ENCODE peak calls at places on chromosomes 5 and 9, in five cellular contexts. D is spleen, C is breast epithelium, F is stomach, Z is upper lobe of left lung. U is an unnamed sample.
A peak's percentile ranks its signal among the peaks of the same experiment; 100 is the strongest.

GRCh38 chr5:125316386-125316785 is 569.9 kb upstream of the ZNF608 start:
- DNase-seq in C (no peak), D (no peak), F (no peak), Z (no peak), U (no peak)

GRCh38 chr5:179668404-179668803 is 12.4 kb downstream of the CBY3 start:
- DNase-seq in Z (peak; percentile 56), C (no peak), D (no peak), F (peak; percentile 38), U (no peak)

GRCh38 chr5:54990751-54991349 is 5.5 kb upstream of the ESM1 start:
- DNase-seq in Z (no peak), F (no peak), D (no peak), C (no peak), U (no peak)

GRCh38 chr9:129752915-129753724 is at the start of gene PTGES:
- DNase-seq in D (peak; percentile 80), Z (peak; percentile 72), C (peak; percentile 60), F (peak; percentile 69), U (peak; percentile 89)

GRCh38 chr9:92059045-92059444 is 56.2 kb downstream of the SPTLC1 start:
- DNase-seq in D (no peak), Z (no peak), C (no peak), F (no peak), U (no peak)

GRCh38 chr9:137722481-137722880 is 103.7 kb downstream of the EHMT1 start:
- DNase-seq in D (no peak), Z (no peak), F (no peak), C (no peak), U (no peak)

GRCh38 chr9:136151214-136151804 is 32.6 kb upstream of the TMEM250 start:
- DNase-seq in F (no peak), Z (no peak), D (no peak), C (no peak), U (no peak)

GRCh38 chr9:127773245-127773644 is 5.2 kb downstream of the SH2D3C start:
- DNase-seq in F (no peak), D (no peak), Z (no peak), C (no peak), U (no peak)

GRCh38 chr5:139746691-139747582 is 48.7 kb upstream of the PSD2 start:
- DNase-seq in C (no peak), D (peak; percentile 93), F (peak; percentile 33), Z (no peak), U (no peak)

GRCh38 chr9:132927704-132928103 is 16.7 kb downstream of the TSC1 start:
- DNase-seq in C (no peak), Z (no peak), F (no peak), D (no peak), U (no peak)

GRCh38 chr5:856531-857425 is 6.0 kb upstream of the ZDHHC11 start:
- DNase-seq in Z (no peak), C (no peak), F (no peak), D (peak; percentile 56), U (no peak)

GRCh38 chr5:34959323-34959722 is 30.0 kb downstream of the DNAJC21 start:
- DNase-seq in C (no peak), D (no peak), Z (no peak), F (no peak), U (no peak)

GRCh38 chr5:68450245-68450852 is 234.8 kb downstream of the PIK3R1 start:
- DNase-seq in F (no peak), D (no peak), C (no peak), Z (no peak), U (no peak)

GRCh38 chr5:90793183-90793582 is 234.6 kb downstream of the ADGRV1 start:
- DNase-seq in C (no peak), D (no peak), F (no peak), Z (no peak), U (no peak)

GRCh38 chr9:1997646-1998045 is 17.5 kb upstream of the SMARCA2 start:
- DNase-seq in Z (no peak), D (no peak), F (no peak), C (no peak), U (no peak)

GRCh38 chr5:17316973-17317459 is 99.6 kb downstream of the BASP1 start:
- DNase-seq in Z (no peak), F (no peak), D (no peak), C (no peak), U (no peak)

GRCh38 chr5:127935398-127935797 is 148.2 kb upstream of the SLC12A2 start:
- DNase-seq in C (no peak), F (no peak), D (no peak), Z (peak; percentile 51), U (no peak)

GRCh38 chr5:64229163-64229774 is 63.6 kb downstream of the RNF180 start:
- DNase-seq in Z (no peak), C (no peak), F (no peak), D (no peak), U (no peak)

GRCh38 chr9:69444021-69444420 is 119.0 kb downstream of the ENTREP1 start:
- DNase-seq in F (no peak), D (no peak), Z (no peak), C (no peak), U (no peak)

GRCh38 chr5:35319231-35320002 is 89.1 kb upstream of the PRLR start:
- DNase-seq in C (no peak), D (no peak), F (peak; percentile 52), Z (peak; percentile 63), U (peak; percentile 87)

GRCh38 chr5:67188274-67188857 is 8.2 kb downstream of the CD180 start:
- DNase-seq in D (no peak), Z (no peak), C (no peak), F (no peak), U (no peak)

GRCh38 chr5:67190856-67191255 is 5.7 kb downstream of the CD180 start:
- DNase-seq in F (no peak), Z (no peak), C (no peak), D (no peak), U (no peak)

GRCh38 chr5:67190443-67190842 is 6.2 kb downstream of the CD180 start:
- DNase-seq in Z (no peak), C (no peak), F (no peak), D (no peak), U (no peak)

GRCh38 chr5:67183859-67184258 is 12.7 kb downstream of the CD180 start:
- DNase-seq in C (no peak), F (no peak), D (no peak), Z (no peak), U (no peak)

GRCh38 chr5:67187318-67187717 is 9.3 kb downstream of the CD180 start:
- DNase-seq in F (no peak), C (no peak), Z (no peak), D (no peak), U (no peak)
- H3K4me1 ChIP-seq in F (peaks cover 13% of the 10 kb centered on the region), C (peaks cover under 1% of the 10 kb centered on the region), Z (peaks cover 4% of the 10 kb centered on the region), D (peaks cover 21% of the 10 kb centered on the region), U (peaks cover 25% of the 10 kb centered on the region)

DNA sequence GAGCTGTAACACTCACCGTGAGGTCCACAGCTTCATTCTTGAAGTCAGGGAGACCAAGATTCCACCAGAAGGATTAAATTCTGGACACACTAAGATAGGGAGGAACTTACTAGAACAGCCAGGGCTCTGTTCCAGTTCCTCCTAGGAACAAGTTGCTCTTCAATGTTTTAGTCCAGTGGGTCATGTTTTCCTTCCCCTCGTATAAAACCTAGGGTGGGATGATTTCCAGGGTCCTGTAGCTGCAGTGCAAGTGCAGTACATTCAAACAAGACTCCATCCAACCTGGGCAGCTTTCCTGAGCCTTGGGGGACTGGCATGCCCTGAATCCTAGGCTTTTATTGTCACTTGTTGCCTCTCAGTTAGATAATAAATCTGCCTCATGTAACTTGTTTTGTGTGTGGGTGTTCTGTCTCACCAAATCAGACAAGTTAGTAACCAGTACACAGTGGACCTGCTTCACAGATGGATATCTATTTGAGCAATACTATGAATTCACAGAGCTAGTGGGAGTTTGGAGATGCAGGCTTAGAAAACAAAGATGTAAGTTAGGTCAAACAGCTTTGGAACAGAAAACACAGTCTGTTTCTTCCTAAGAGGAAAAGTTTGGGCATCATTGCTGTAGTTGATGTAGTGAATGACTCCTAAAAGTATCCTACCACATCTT is 405.6 kb downstream of the GABRG2 start:
- DNase-seq in Z (no peak), D (no peak), F (no peak), C (no peak), U (no peak)
- TF ChIP-seq POLR2AphosphoS5 in Z (no peak), D (no peak), F (no peak), C (no peak), U (no peak)

GRCh38 chr5:52517667-52518066 is 270.0 kb upstream of the ITGA1 start:
- DNase-seq in D (no peak), C (no peak), F (no peak), Z (no peak), U (no peak)
- H3K27ac ChIP-seq in D (no peak overlapping the region), C (no peak overlapping the region), F (no peak overlapping the region), Z (no peak overlapping the region), U (no peak overlapping the region)

GRCh38 chr5:158698768-158699167 is 400.9 kb downstream of the EBF1 start:
- DNase-seq in C (no peak), D (no peak), Z (no peak), F (no peak), U (no peak)
- H3K4me1 ChIP-seq in C (no peaks in the 10 kb centered on the region), D (no peaks in the 10 kb centered on the region), Z (no peaks in the 10 kb centered on the region), F (no peaks in the 10 kb centered on the region), U (peaks cover 16% of the 10 kb centered on the region)

GRCh38 chr5:159043551-159043950 is 56.2 kb downstream of the EBF1 start:
- DNase-seq in D (no peak), C (no peak), F (no peak), Z (no peak), U (no peak)
- TF ChIP-seq POLR2AphosphoS5 in D (no peak), C (no peak), F (no peak), Z (no peak), U (no peak)

U was measured in suprapubic skin.